ENCODE peak calls at places on chromosomes 3 and 15, in eight cellular contexts. One of them, this sample, is unnamed.
A peak's percentile ranks its signal among the peaks of the same experiment; 100 is the strongest.

GRCh38 chr15:67063689-67064606 is 1.5 kb upstream of the SMAD3 start:
- DNase-seq in nephron progenitor cell: peak; percentile 49
- DNase-seq in AG09309: no peak
- DNase-seq in HFF-Myc: no peak
- DNase-seq in right cardiac atrium: peak; percentile 76
- DNase-seq in thoracic aorta: no peak
- DNase-seq in mucosa of descending colon: peak; percentile 71
- DNase-seq in amniotic stem cell: no peak
- DNase-seq in this sample: peak; percentile 87

GRCh38 chr15:36024066-36024465 is 478.1 kb upstream of the DPH6 start:
- DNase-seq in nephron progenitor cell: no peak
- DNase-seq in AG09309: no peak
- DNase-seq in HFF-Myc: no peak
- DNase-seq in right cardiac atrium: peak; percentile 63
- DNase-seq in amniotic stem cell: no peak
- DNase-seq in mucosa of descending colon: peak; percentile 16
- DNase-seq in thoracic aorta: no peak
- DNase-seq in this sample: no peak

GRCh38 chr3:29447946-29448632 is 167.2 kb downstream of the RBMS3 start:
- DNase-seq in mucosa of descending colon: no peak
- DNase-seq in AG09309: no peak
- DNase-seq in nephron progenitor cell: no peak
- DNase-seq in thoracic aorta: no peak
- DNase-seq in amniotic stem cell: no peak
- DNase-seq in HFF-Myc: no peak
- DNase-seq in right cardiac atrium: no peak
- DNase-seq in this sample: no peak

GRCh38 chr3:43043071-43043766 is 62.7 kb downstream of the POMGNT2 start:
- DNase-seq in mucosa of descending colon: peak; percentile 21
- DNase-seq in amniotic stem cell: no peak
- DNase-seq in right cardiac atrium: no peak
- DNase-seq in HFF-Myc: no peak
- DNase-seq in nephron progenitor cell: no peak
- DNase-seq in AG09309: no peak
- DNase-seq in thoracic aorta: no peak
- DNase-seq in this sample: no peak

GRCh38 chr15:26767169-26767670 is 5.6 kb downstream of the GABRB3 start:
- DNase-seq in AG09309: no peak
- DNase-seq in HFF-Myc: no peak
- DNase-seq in thoracic aorta: no peak
- DNase-seq in nephron progenitor cell: no peak
- DNase-seq in mucosa of descending colon: no peak
- DNase-seq in right cardiac atrium: no peak
- DNase-seq in amniotic stem cell: no peak
- DNase-seq in this sample: peak; percentile 92

GRCh38 chr3:169505577-169506155 is 157.8 kb downstream of the MECOM start:
- DNase-seq in right cardiac atrium: no peak
- DNase-seq in mucosa of descending colon: no peak
- DNase-seq in thoracic aorta: no peak
- DNase-seq in AG09309: no peak
- DNase-seq in nephron progenitor cell: no peak
- DNase-seq in HFF-Myc: no peak
- DNase-seq in amniotic stem cell: no peak
- DNase-seq in this sample: peak; percentile 74

GRCh38 chr15:72057548-72058091 is 60.3 kb downstream of the MYO9A start:
- DNase-seq in mucosa of descending colon: no peak
- DNase-seq in AG09309: no peak
- DNase-seq in amniotic stem cell: no peak
- DNase-seq in right cardiac atrium: no peak
- DNase-seq in thoracic aorta: no peak
- DNase-seq in HFF-Myc: no peak
- DNase-seq in nephron progenitor cell: no peak
- DNase-seq in this sample: peak; percentile 30

GRCh38 chr15:59274126-59274970 is 67.7 kb downstream of the LDHAL6B start:
- DNase-seq in amniotic stem cell: no peak
- DNase-seq in nephron progenitor cell: no peak
- DNase-seq in AG09309: peak; percentile 17
- DNase-seq in mucosa of descending colon: no peak
- DNase-seq in thoracic aorta: no peak
- DNase-seq in HFF-Myc: no peak
- DNase-seq in right cardiac atrium: no peak
- DNase-seq in this sample: no peak

GRCh38 chr3:9278085-9278484 is 28.6 kb upstream of the SRGAP3 start:
- DNase-seq in HFF-Myc: no peak
- DNase-seq in amniotic stem cell: no peak
- DNase-seq in mucosa of descending colon: no peak
- DNase-seq in AG09309: no peak
- DNase-seq in nephron progenitor cell: no peak
- DNase-seq in right cardiac atrium: no peak
- DNase-seq in thoracic aorta: no peak
- DNase-seq in this sample: no peak

GRCh38 chr3:108406661-108407206 is 103.7 kb downstream of the MYH15 start:
- DNase-seq in AG09309: no peak
- DNase-seq in mucosa of descending colon: peak; percentile 83
- DNase-seq in right cardiac atrium: no peak
- DNase-seq in HFF-Myc: peak; percentile 62
- DNase-seq in nephron progenitor cell: no peak
- DNase-seq in thoracic aorta: no peak
- DNase-seq in amniotic stem cell: peak; percentile 24
- DNase-seq in this sample: peak; percentile 62

GRCh38 chr3:115790759-115791158 is 167.4 kb downstream of the GAP43 start:
- DNase-seq in thoracic aorta: no peak
- DNase-seq in amniotic stem cell: peak; percentile 85
- DNase-seq in mucosa of descending colon: no peak
- DNase-seq in AG09309: peak; percentile 80
- DNase-seq in HFF-Myc: peak; percentile 95
- DNase-seq in right cardiac atrium: no peak
- DNase-seq in nephron progenitor cell: no peak
- DNase-seq in this sample: no peak

GRCh38 chr3:147414369-147415135 is 5.4 kb downstream of the ZIC1 start:
- DNase-seq in nephron progenitor cell: no peak
- DNase-seq in amniotic stem cell: no peak
- DNase-seq in right cardiac atrium: no peak
- DNase-seq in thoracic aorta: no peak
- DNase-seq in mucosa of descending colon: no peak
- DNase-seq in AG09309: no peak
- DNase-seq in HFF-Myc: no peak
- DNase-seq in this sample: no peak

GRCh38 chr3:86554346-86554745 is 436.6 kb downstream of the VGLL3 start:
- DNase-seq in right cardiac atrium: no peak
- DNase-seq in HFF-Myc: no peak
- DNase-seq in thoracic aorta: no peak
- DNase-seq in nephron progenitor cell: no peak
- DNase-seq in amniotic stem cell: no peak
- DNase-seq in mucosa of descending colon: no peak
- DNase-seq in AG09309: no peak
- DNase-seq in this sample: peak; percentile 33

GRCh38 chr3:55426486-55426885 is 60.6 kb downstream of the WNT5A start:
- DNase-seq in mucosa of descending colon: no peak
- DNase-seq in AG09309: no peak
- DNase-seq in amniotic stem cell: no peak
- DNase-seq in right cardiac atrium: no peak
- DNase-seq in thoracic aorta: no peak
- DNase-seq in HFF-Myc: no peak
- DNase-seq in nephron progenitor cell: no peak
- DNase-seq in this sample: no peak

GRCh38 chr3:126365351-126366274 is 8.4 kb upstream of the KLF15 start:
- DNase-seq in AG09309: no peak
- DNase-seq in right cardiac atrium: no peak
- DNase-seq in mucosa of descending colon: no peak
- DNase-seq in amniotic stem cell: no peak
- DNase-seq in HFF-Myc: no peak
- DNase-seq in nephron progenitor cell: no peak
- DNase-seq in thoracic aorta: no peak
- DNase-seq in this sample: peak; percentile 41

GRCh38 chr15:63523306-63523990 is 19.1 kb downstream of the USP3 start:
- DNase-seq in right cardiac atrium: no peak
- DNase-seq in mucosa of descending colon: no peak
- DNase-seq in nephron progenitor cell: no peak
- DNase-seq in amniotic stem cell: no peak
- DNase-seq in AG09309: no peak
- DNase-seq in HFF-Myc: no peak
- DNase-seq in thoracic aorta: no peak
- DNase-seq in this sample: no peak

This sample was measured in GM23338.